ENCODE peak calls at places on chromosomes 1 and 21, in eight cellular contexts. One of them, this sample, is unnamed.
A peak's percentile ranks its signal among the peaks of the same experiment; 100 is the strongest.

GRCh38 chr21:39061766-39062165 is 121.5 kb downstream of the PSMG1 start:
- ATAC-seq in HepG2: peak; percentile 71
- ATAC-seq in HCT116: no peak
- ATAC-seq in GM12878: no peak
- ATAC-seq in GM23338: no peak
- ATAC-seq in K562: peak; percentile 66
- ATAC-seq in Panc1: no peak
- ATAC-seq in upper lobe of left lung: peak; percentile 41
- ATAC-seq in this sample: no peak

GRCh38 chr1:39958801-39959200 is 3.9 kb downstream of the MFSD2A start:
- ATAC-seq in HepG2: no peak
- ATAC-seq in HCT116: no peak
- ATAC-seq in GM12878: no peak
- ATAC-seq in GM23338: no peak
- ATAC-seq in K562: no peak
- ATAC-seq in Panc1: no peak
- ATAC-seq in upper lobe of left lung: no peak
- ATAC-seq in this sample: no peak

GRCh38 chr1:77850082-77850481 is 38.3 kb upstream of the NEXN start:
- ATAC-seq in HepG2: no peak
- ATAC-seq in HCT116: no peak
- ATAC-seq in GM12878: no peak
- ATAC-seq in GM23338: no peak
- ATAC-seq in K562: no peak
- ATAC-seq in Panc1: no peak
- ATAC-seq in upper lobe of left lung: no peak
- ATAC-seq in this sample: no peak

GRCh38 chr1:6965914-6966241 is 180.6 kb downstream of the CAMTA1 start:
- ATAC-seq in HepG2: no peak
- ATAC-seq in HCT116: no peak
- ATAC-seq in GM12878: no peak
- ATAC-seq in GM23338: no peak
- ATAC-seq in K562: no peak
- ATAC-seq in Panc1: no peak
- ATAC-seq in upper lobe of left lung: no peak
- ATAC-seq in this sample: no peak

GRCh38 chr1:25564777-25565176 is 21.4 kb downstream of the LDLRAP1 start:
- ATAC-seq in HepG2: no peak
- ATAC-seq in HCT116: no peak
- ATAC-seq in GM12878: no peak
- ATAC-seq in GM23338: no peak
- ATAC-seq in K562: no peak
- ATAC-seq in Panc1: no peak
- ATAC-seq in upper lobe of left lung: no peak
- ATAC-seq in this sample: no peak

GRCh38 chr1:151436985-151437384 is 22.3 kb downstream of the POGZ start:
- ATAC-seq in HepG2: no peak
- ATAC-seq in HCT116: no peak
- ATAC-seq in GM12878: no peak
- ATAC-seq in GM23338: no peak
- ATAC-seq in K562: no peak
- ATAC-seq in Panc1: no peak
- ATAC-seq in upper lobe of left lung: no peak
- ATAC-seq in this sample: no peak

GRCh38 chr1:229905652-229906051 is 161.4 kb upstream of the GALNT2 start:
- ATAC-seq in HepG2: no peak
- ATAC-seq in HCT116: no peak
- ATAC-seq in GM12878: no peak
- ATAC-seq in GM23338: no peak
- ATAC-seq in K562: no peak
- ATAC-seq in Panc1: no peak
- ATAC-seq in upper lobe of left lung: no peak
- ATAC-seq in this sample: no peak

GRCh38 chr1:225476538-225476988 is 48.7 kb upstream of the LBR start:
- ATAC-seq in HepG2: no peak
- ATAC-seq in HCT116: no peak
- ATAC-seq in GM12878: peak; percentile 12
- ATAC-seq in GM23338: no peak
- ATAC-seq in K562: no peak
- ATAC-seq in Panc1: no peak
- ATAC-seq in upper lobe of left lung: no peak
- ATAC-seq in this sample: no peak

GRCh38 chr1:12152106-12152891 is 14.5 kb upstream of the TNFRSF1B start:
- ATAC-seq in HepG2: no peak
- ATAC-seq in HCT116: no peak
- ATAC-seq in GM12878: peak; percentile 77
- ATAC-seq in GM23338: no peak
- ATAC-seq in K562: no peak
- ATAC-seq in Panc1: no peak
- ATAC-seq in upper lobe of left lung: no peak
- ATAC-seq in this sample: no peak

GRCh38 chr1:232034547-232034946 is 408.0 kb downstream of the DISC1 start:
- ATAC-seq in HepG2: no peak
- ATAC-seq in HCT116: no peak
- ATAC-seq in GM12878: no peak
- ATAC-seq in GM23338: no peak
- ATAC-seq in K562: no peak
- ATAC-seq in Panc1: no peak
- ATAC-seq in upper lobe of left lung: no peak
- ATAC-seq in this sample: no peak

GRCh38 chr21:39484711-39485264 is 33.0 kb downstream of the SH3BGR start:
- ATAC-seq in HepG2: no peak
- ATAC-seq in HCT116: no peak
- ATAC-seq in GM12878: no peak
- ATAC-seq in GM23338: no peak
- ATAC-seq in K562: no peak
- ATAC-seq in Panc1: no peak
- ATAC-seq in upper lobe of left lung: no peak
- ATAC-seq in this sample: peak; percentile 72

GRCh38 chr1:212683357-212683722 is 16.3 kb downstream of the BATF3 start:
- ATAC-seq in HepG2: no peak
- ATAC-seq in HCT116: no peak
- ATAC-seq in GM12878: peak; percentile 79
- ATAC-seq in GM23338: no peak
- ATAC-seq in K562: peak; percentile 74
- ATAC-seq in Panc1: no peak
- ATAC-seq in upper lobe of left lung: peak; percentile 74
- ATAC-seq in this sample: no peak

GRCh38 chr1:166064324-166064926 is 102.4 kb downstream of the FAM78B start:
- ATAC-seq in HepG2: no peak
- ATAC-seq in HCT116: no peak
- ATAC-seq in GM12878: no peak
- ATAC-seq in GM23338: no peak
- ATAC-seq in K562: no peak
- ATAC-seq in Panc1: no peak
- ATAC-seq in upper lobe of left lung: no peak
- ATAC-seq in this sample: peak; percentile 25

GRCh38 chr1:171841931-171842723 is 829 bp downstream of the DNM3 start:
- ATAC-seq in HepG2: no peak
- ATAC-seq in HCT116: no peak
- ATAC-seq in GM12878: no peak
- ATAC-seq in GM23338: peak; percentile 49
- ATAC-seq in K562: no peak
- ATAC-seq in Panc1: peak; percentile 26
- ATAC-seq in upper lobe of left lung: peak; percentile 28
- ATAC-seq in this sample: no peak

GRCh38 chr1:42944207-42944928 is 14.3 kb downstream of the SLC2A1 start:
- ATAC-seq in HepG2: no peak
- ATAC-seq in HCT116: no peak
- ATAC-seq in GM12878: peak; percentile 35
- ATAC-seq in GM23338: no peak
- ATAC-seq in K562: no peak
- ATAC-seq in Panc1: no peak
- ATAC-seq in upper lobe of left lung: peak; percentile 4
- ATAC-seq in this sample: peak; percentile 39
- TF ChIP-seq POLR2AphosphoS5 in HepG2: no peak
- TF ChIP-seq POLR2AphosphoS5 in HCT116: peak; percentile 27
- TF ChIP-seq POLR2AphosphoS5 in GM12878: no peak
- TF ChIP-seq POLR2AphosphoS5 in GM23338: no peak
- TF ChIP-seq POLR2AphosphoS5 in K562: no peak
- TF ChIP-seq POLR2AphosphoS5 in Panc1: no peak
- TF ChIP-seq POLR2AphosphoS5 in upper lobe of left lung: no peak
- TF ChIP-seq POLR2AphosphoS5 in this sample: peak; percentile 61

GRCh38 chr1:156658945-156659574 is 17.1 kb downstream of the BCAN start:
- ATAC-seq in HepG2: no peak
- ATAC-seq in HCT116: no peak
- ATAC-seq in GM12878: peak; percentile 0
- ATAC-seq in GM23338: no peak
- ATAC-seq in K562: no peak
- ATAC-seq in Panc1: no peak
- ATAC-seq in upper lobe of left lung: no peak
- ATAC-seq in this sample: no peak

GRCh38 chr1:156660752-156661112 is 16.5 kb downstream of the NES start:
- ATAC-seq in HepG2: peak; percentile 26
- ATAC-seq in HCT116: peak; percentile 12
- ATAC-seq in GM12878: peak; percentile 14
- ATAC-seq in GM23338: no peak
- ATAC-seq in K562: peak; percentile 7
- ATAC-seq in Panc1: peak; percentile 14
- ATAC-seq in upper lobe of left lung: no peak
- ATAC-seq in this sample: no peak

GRCh38 chr1:156658496-156658895 is 16.6 kb downstream of the BCAN start:
- ATAC-seq in HepG2: no peak
- ATAC-seq in HCT116: no peak
- ATAC-seq in GM12878: no peak
- ATAC-seq in GM23338: no peak
- ATAC-seq in K562: no peak
- ATAC-seq in Panc1: no peak
- ATAC-seq in upper lobe of left lung: no peak
- ATAC-seq in this sample: no peak

GRCh38 chr1:156659672-156659993 is 17.6 kb downstream of the NES start:
- ATAC-seq in HepG2: no peak
- ATAC-seq in HCT116: no peak
- ATAC-seq in GM12878: no peak
- ATAC-seq in GM23338: no peak
- ATAC-seq in K562: no peak
- ATAC-seq in Panc1: no peak
- ATAC-seq in upper lobe of left lung: no peak
- ATAC-seq in this sample: no peak

GRCh38 chr1:156659994-156660751 is 17.0 kb downstream of the NES start:
- ATAC-seq in HepG2: peak; percentile 65
- ATAC-seq in HCT116: peak; percentile 74
- ATAC-seq in GM12878: peak; percentile 84
- ATAC-seq in GM23338: peak; percentile 64
- ATAC-seq in K562: peak; percentile 78
- ATAC-seq in Panc1: peak; percentile 79
- ATAC-seq in upper lobe of left lung: peak; percentile 95
- ATAC-seq in this sample: peak; percentile 87
- TF ChIP-seq POLR2AphosphoS5 in HepG2: peak; percentile 62
- TF ChIP-seq POLR2AphosphoS5 in HCT116: peak; percentile 91
- TF ChIP-seq POLR2AphosphoS5 in GM12878: peak; percentile 61
- TF ChIP-seq POLR2AphosphoS5 in GM23338: peak; percentile 27
- TF ChIP-seq POLR2AphosphoS5 in K562: peak; percentile 52
- TF ChIP-seq POLR2AphosphoS5 in Panc1: peak; percentile 69
- TF ChIP-seq POLR2AphosphoS5 in upper lobe of left lung: peak; percentile 74
- TF ChIP-seq POLR2AphosphoS5 in this sample: peak; percentile 63

DNA sequence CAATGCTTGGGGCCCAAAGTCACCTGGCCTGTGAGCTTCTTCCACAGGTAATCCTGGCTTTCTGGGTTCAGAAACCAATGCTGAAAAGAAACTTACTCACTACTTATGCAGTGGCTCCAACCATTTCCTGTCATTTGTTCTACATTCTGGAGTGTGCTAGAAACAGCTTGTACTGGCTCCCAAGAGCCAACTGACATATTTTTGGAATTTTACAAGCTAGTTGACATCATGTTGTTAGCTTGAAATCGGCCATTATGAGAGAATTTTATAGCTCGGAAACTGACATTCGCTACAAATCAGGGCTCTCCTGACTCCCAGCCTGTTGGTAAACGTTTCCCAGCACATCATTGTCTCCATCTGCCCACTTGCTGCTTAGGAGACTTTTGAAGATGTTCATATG is 67.4 kb downstream of the DNTTIP2 start:
- ATAC-seq in HepG2: no peak
- ATAC-seq in HCT116: no peak
- ATAC-seq in GM12878: no peak
- ATAC-seq in GM23338: no peak
- ATAC-seq in K562: no peak
- ATAC-seq in Panc1: no peak
- ATAC-seq in upper lobe of left lung: no peak
- ATAC-seq in this sample: no peak
- TF ChIP-seq POLR2AphosphoS5 in HepG2: no peak
- TF ChIP-seq POLR2AphosphoS5 in HCT116: no peak
- TF ChIP-seq POLR2AphosphoS5 in GM12878: no peak
- TF ChIP-seq POLR2AphosphoS5 in GM23338: no peak
- TF ChIP-seq POLR2AphosphoS5 in K562: no peak
- TF ChIP-seq POLR2AphosphoS5 in Panc1: no peak
- TF ChIP-seq POLR2AphosphoS5 in upper lobe of left lung: no peak
- TF ChIP-seq POLR2AphosphoS5 in this sample: no peak

GRCh38 chr21:42092805-42093590 is 21.9 kb downstream of the UMODL1 start:
- ATAC-seq in HepG2: no peak
- ATAC-seq in HCT116: no peak
- ATAC-seq in GM12878: no peak
- ATAC-seq in GM23338: peak; percentile 65
- ATAC-seq in K562: no peak
- ATAC-seq in Panc1: no peak
- ATAC-seq in upper lobe of left lung: no peak
- ATAC-seq in this sample: no peak

GRCh38 chr21:42094811-42095210 is 23.7 kb downstream of the UMODL1 start:
- ATAC-seq in HepG2: no peak
- ATAC-seq in HCT116: no peak
- ATAC-seq in GM12878: no peak
- ATAC-seq in GM23338: no peak
- ATAC-seq in K562: peak; percentile 67
- ATAC-seq in Panc1: no peak
- ATAC-seq in upper lobe of left lung: no peak
- ATAC-seq in this sample: no peak

GRCh38 chr21:42089665-42090310 is 18.7 kb downstream of the UMODL1 start:
- ATAC-seq in HepG2: no peak
- ATAC-seq in HCT116: no peak
- ATAC-seq in GM12878: no peak
- ATAC-seq in GM23338: no peak
- ATAC-seq in K562: no peak
- ATAC-seq in Panc1: no peak
- ATAC-seq in upper lobe of left lung: no peak
- ATAC-seq in this sample: no peak

GRCh38 chr21:42093991-42094417 is 22.9 kb downstream of the UMODL1 start:
- ATAC-seq in HepG2: no peak
- ATAC-seq in HCT116: no peak
- ATAC-seq in GM12878: no peak
- ATAC-seq in GM23338: no peak
- ATAC-seq in K562: no peak
- ATAC-seq in Panc1: peak; percentile 76
- ATAC-seq in upper lobe of left lung: no peak
- ATAC-seq in this sample: peak; percentile 39

DNA sequence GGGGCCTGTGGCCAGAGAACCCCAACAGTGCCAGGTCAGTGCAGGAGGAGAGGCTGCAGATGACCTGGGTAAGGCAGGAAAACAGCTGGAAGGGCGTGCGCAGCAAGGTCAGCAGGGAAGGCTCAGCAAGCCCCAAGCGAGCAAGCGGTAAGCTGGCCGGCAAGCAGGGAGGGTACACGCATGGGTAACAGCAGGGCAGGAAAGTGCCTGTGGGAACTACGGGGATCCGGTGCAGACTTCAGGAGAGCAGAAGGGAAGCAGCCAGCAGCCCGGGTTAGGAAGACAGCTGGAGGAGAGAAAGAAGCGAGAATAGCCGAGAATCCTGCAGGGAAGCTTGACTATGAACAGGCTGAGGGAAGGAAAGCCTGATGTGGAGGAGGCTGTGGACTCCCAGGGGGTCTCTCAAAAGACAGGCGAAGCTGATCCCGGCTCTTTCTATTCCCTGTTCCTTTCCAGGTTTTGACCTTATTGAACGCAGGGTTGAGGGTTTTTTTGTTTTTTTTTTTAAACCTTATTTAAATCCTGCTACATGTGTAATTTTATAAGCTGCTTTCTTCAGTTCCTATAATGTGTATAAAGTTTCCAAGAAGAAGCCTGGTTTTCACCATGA is 20.9 kb downstream of the UMODL1 start:
- ATAC-seq in HepG2: no peak
- ATAC-seq in HCT116: no peak
- ATAC-seq in GM12878: no peak
- ATAC-seq in GM23338: peak; percentile 92
- ATAC-seq in K562: no peak
- ATAC-seq in Panc1: no peak
- ATAC-seq in upper lobe of left lung: no peak
- ATAC-seq in this sample: no peak
- TF ChIP-seq POLR2AphosphoS5 in HepG2: no peak
- TF ChIP-seq POLR2AphosphoS5 in HCT116: no peak
- TF ChIP-seq POLR2AphosphoS5 in GM12878: no peak
- TF ChIP-seq POLR2AphosphoS5 in GM23338: no peak
- TF ChIP-seq POLR2AphosphoS5 in K562: no peak
- TF ChIP-seq POLR2AphosphoS5 in Panc1: no peak
- TF ChIP-seq POLR2AphosphoS5 in upper lobe of left lung: no peak
- TF ChIP-seq POLR2AphosphoS5 in this sample: no peak

This sample was measured in gastroesophageal sphincter.